ENCODE peak calls at places on chromosomes 3 and 15, in ten cellular contexts. L is astrocyte, V is colonic mucosa, Q is breast epithelium, Y is fibroblast of lung, X is left ventricle myocardium inferior, T is mucosa of descending colon, E is thoracic aorta, W is IMR-90, U is Caco-2. D is an unnamed sample. For H3K4me1 and H3K9me3, the result is how much of the 10 kb centered on the place peaks cover.

GRCh38 chr15:31489281-31489680 is 162.6 kb downstream of the KLF13 start:
- DNase-seq in Y (no peak), Q (no peak), W (no peak), X (no peak), L (no peak), T (no peak), U (no peak), V (no peak), E (no peak), D (no peak)

GRCh38 chr3:152391671-152392070 is 122.9 kb downstream of the MBNL1 start:
- DNase-seq in L (no peak), U (no peak), Y (no peak), V (no peak), E (no peak), W (no peak), Q (no peak), X (no peak), T (no peak), D (no peak)

GRCh38 chr15:35624881-35625280 is 78.9 kb upstream of the DPH6 start:
- DNase-seq in W (peak), E (peak), Y (peak), T (no peak), V (peak), U (peak), X (no peak), Q (no peak), L (peak), D (no peak)

GRCh38 chr15:86650084-86650483 is 570.4 kb downstream of the AGBL1 start:
- DNase-seq in Q (no peak), Y (peak), T (no peak), L (no peak), W (no peak), U (no peak), E (no peak), X (no peak), V (no peak), D (no peak)

GRCh38 chr3:101879102-101879501 is 29.8 kb downstream of the NFKBIZ start:
- DNase-seq in W (no peak), Y (no peak), E (no peak), X (no peak), U (no peak), L (no peak), V (peak), Q (no peak), T (no peak), D (no peak)

GRCh38 chr3:196991581-196992460 is 23.2 kb upstream of the PIGZ start:
- DNase-seq in W (no peak), T (peak), Y (no peak), E (no peak), X (peak), L (no peak), V (no peak), U (no peak), Q (no peak), D (no peak)

GRCh38 chr3:141366285-141367037 is 1.8 kb upstream of the ZBTB38 start:
- DNase-seq in Y (peak), Q (peak), V (peak), E (no peak), T (peak), U (no peak), X (peak), W (peak), L (peak), D (no peak)

GRCh38 chr3:129259612-129260477 is 10.4 kb downstream of the COPG1 start:
- DNase-seq in E (no peak), V (peak), X (no peak), Y (no peak), L (no peak), U (no peak), Q (no peak), W (no peak), T (peak), D (no peak)

GRCh38 chr3:12147263-12147780 is 11.4 kb downstream of the TIMP4 start:
- DNase-seq in Q (no peak), E (no peak), Y (no peak), W (no peak), V (no peak), L (no peak), T (no peak), U (no peak), X (no peak), D (no peak)

DNA sequence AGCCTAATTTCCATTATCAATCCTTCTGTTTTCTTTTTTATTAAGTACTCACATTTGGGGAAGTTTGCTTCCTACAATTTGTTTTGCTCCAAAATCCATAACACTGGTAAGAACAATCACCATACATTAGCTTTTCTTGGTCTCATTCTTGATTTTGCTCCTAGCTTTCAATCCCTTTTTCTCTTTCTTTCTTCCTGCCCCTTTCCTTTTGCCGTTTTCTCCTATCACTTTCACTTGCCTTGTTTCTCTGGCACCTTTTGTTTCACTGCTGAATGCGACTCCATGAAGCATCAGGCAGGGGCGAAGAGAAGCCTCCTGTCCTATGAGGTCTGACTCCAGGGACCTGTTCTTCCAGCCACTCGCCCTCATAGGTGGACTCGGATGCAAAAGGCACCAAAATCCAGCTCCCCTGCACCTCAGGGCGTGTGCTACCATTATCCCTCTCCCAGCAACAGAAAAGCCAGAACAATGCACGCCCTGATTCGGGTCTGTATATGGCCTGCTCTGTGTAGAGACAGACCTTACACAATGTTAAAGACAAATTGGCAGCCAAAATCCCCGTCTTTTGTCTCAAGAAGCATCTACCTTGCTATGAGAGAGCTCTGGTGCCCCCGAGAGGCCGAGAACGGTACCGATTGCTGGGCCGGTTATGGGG is 462.0 kb upstream of the PPP2R3A start:
- DNase-seq in T (peak), V (peak), U (peak), L (peak), Q (peak), E (no peak), X (peak), Y (peak), W (peak), D (no peak)
- TF ChIP-seq CTCF in T (no peak), V (no peak), U (peak), L (peak), Q (peak), E (peak), X (peak), Y (peak), W (peak), D (peak)

DNA sequence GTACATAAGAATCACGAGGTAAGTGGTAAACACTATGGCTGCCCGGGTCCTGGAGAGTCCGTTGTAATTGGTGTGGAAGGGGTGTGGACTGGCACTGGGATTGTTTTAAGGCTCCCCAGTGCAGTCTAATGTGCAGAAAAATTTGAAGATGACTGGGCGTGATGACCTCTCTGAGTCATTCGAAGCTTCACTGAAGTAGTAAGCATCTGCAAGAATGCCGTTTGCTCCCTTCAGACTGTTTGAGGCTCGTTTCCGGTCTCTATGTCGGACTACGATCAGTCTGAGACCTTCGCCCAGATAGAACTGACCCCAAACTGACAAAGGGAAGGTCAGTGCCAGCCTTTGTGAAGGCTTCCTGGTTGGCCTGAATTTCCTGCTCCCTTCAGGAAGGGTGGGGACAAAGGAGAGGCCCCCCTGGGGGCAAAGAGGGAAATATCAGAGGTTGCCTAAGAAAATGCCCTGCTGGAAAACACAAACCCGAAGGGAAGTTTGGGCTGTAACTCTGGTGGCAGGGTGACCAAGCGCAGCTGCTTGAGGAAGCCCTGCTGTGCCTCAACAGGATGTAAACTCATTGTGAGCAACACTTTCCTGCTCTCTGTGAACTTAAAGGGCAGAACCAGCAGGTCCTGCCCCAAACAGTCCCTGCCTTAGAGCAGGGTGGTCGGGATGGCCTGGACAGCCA is 34.6 kb downstream of the BTD start:
- DNase-seq in Q (no peak), L (peak), W (peak), V (no peak), E (no peak), Y (peak), T (no peak), X (no peak), U (no peak), D (no peak)
- H3K4me1 ChIP-seq in Q (under half), L (half or more), W (under half), V (under half), E (under half), Y (under half), T (under half), X (under half), U (under half), D (under half)

DNA sequence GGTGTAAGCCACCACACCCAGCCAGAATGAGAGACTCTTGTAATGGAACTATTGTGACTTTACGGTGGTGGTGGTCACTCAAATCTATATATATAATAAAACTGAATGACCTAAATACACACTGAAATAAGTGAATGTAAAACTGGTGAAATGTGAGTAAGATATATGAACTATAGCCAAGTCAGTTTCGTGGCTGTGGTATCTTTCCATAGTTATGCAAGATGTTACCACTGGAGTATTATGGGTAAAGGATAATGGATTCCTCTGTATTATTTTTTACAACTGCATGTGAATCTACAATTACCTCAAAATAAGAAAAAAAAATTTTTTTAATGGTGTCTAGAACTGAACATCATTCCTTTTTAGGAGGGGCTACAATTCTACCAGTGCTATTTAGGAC is 21.9 kb downstream of the PIK3CB start:
- DNase-seq in T (no peak), E (no peak), X (no peak), L (no peak), Q (no peak), U (no peak), W (peak), Y (peak), V (no peak), D (no peak)
- H3K9me3 ChIP-seq in T (under half), E (under half), X (under half), L (under half), Q (under half), U (under half), W (under half), Y (under half), V (under half), D (under half)

GRCh38 chr3:179666030-179666429 is 13.2 kb downstream of the USP13 start:
- DNase-seq in U (no peak), V (no peak), Y (no peak), W (no peak), L (no peak), Q (no peak), X (no peak), T (no peak), E (no peak), D (no peak)

GRCh38 chr3:179670311-179670710 is 17.5 kb downstream of the USP13 start:
- DNase-seq in Q (no peak), L (no peak), E (no peak), X (no peak), U (no peak), V (no peak), Y (no peak), T (no peak), W (no peak), D (no peak)

GRCh38 chr3:179668429-179668828 is 15.6 kb downstream of the USP13 start:
- DNase-seq in V (no peak), T (no peak), X (no peak), E (no peak), W (no peak), Q (no peak), L (no peak), Y (no peak), U (no peak), D (no peak)

GRCh38 chr3:179663093-179663492 is 10.3 kb downstream of the USP13 start:
- DNase-seq in U (no peak), L (no peak), W (no peak), X (no peak), V (no peak), T (no peak), Y (no peak), Q (no peak), E (no peak), D (no peak)

DNA sequence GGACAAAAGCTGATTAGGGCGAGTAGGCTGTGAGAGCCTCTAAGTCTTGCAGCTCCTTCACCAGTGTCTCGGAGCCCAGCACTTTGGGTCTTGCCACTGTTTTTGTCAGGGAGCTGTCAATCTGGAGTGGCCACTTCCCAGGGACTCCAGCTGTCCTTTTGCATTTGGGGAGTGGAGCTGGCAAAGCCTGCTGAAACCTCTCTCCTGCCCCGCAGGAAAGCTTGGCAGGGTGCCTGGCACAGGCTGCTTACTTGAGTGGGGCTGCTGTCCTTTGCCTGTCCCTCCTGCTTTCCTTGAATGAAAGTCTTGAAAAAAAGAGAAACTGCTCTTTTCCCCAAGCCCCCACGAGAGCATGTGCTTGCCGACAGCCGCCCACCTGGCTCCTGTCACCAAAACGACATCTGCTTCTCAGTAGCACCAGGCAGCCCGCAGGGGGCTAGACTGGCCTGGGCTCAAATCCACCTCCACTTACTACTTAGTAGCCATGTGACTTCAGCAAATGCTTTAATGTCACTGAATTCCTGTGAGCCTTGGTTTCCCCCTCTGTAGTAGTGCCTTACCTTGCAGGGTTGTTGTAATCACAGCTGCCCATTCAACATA is 13.7 kb downstream of the USP13 start:
- DNase-seq in X (peak), L (peak), E (no peak), Q (peak), T (no peak), V (no peak), U (no peak), W (no peak), Y (peak), D (no peak)
- TF ChIP-seq CTCF in X (no peak), L (no peak), E (no peak), Q (no peak), T (no peak), V (no peak), U (no peak), W (no peak), Y (no peak), D (no peak)

GRCh38 chr15:38665586-38665985 is 101.0 kb upstream of the RASGRP1 start:
- DNase-seq in Q (no peak), T (no peak), V (no peak), E (no peak), W (no peak), U (no peak), L (no peak), X (no peak), Y (no peak), D (no peak)

GRCh38 chr15:38666865-38667264 is 102.3 kb upstream of the RASGRP1 start:
- DNase-seq in L (no peak), X (no peak), W (no peak), Q (no peak), V (no peak), T (no peak), U (no peak), Y (no peak), E (no peak), D (no peak)

GRCh38 chr15:38669160-38669505 is 104.5 kb upstream of the RASGRP1 start:
- DNase-seq in U (no peak), X (no peak), Q (no peak), V (no peak), Y (no peak), E (no peak), W (no peak), T (no peak), L (no peak), D (no peak)

GRCh38 chr15:38668433-38669159 is 104.0 kb upstream of the RASGRP1 start:
- DNase-seq in U (no peak), W (no peak), T (no peak), L (no peak), X (no peak), Q (peak), E (no peak), Y (no peak), V (no peak), D (no peak)

GRCh38 chr15:38667875-38668274 is 103.3 kb upstream of the RASGRP1 start:
- DNase-seq in Y (no peak), T (no peak), X (no peak), L (no peak), E (no peak), W (no peak), U (no peak), V (no peak), Q (no peak), D (no peak)
- H3K4me1 ChIP-seq in Y (under half), T (under half), X (under half), L (under half), E (under half), W (under half), U (under half), V (under half), Q (under half), D (under half)

GRCh38 chr3:380801-381200 is 184.2 kb downstream of the CHL1 start:
- DNase-seq in U (no peak), X (no peak), Q (no peak), E (no peak), L (no peak), T (no peak), Y (no peak), V (no peak), W (no peak), D (no peak)

GRCh38 chr3:385151-385550 is 188.6 kb downstream of the CHL1 start:
- DNase-seq in T (no peak), L (no peak), X (no peak), Y (peak), W (peak), E (no peak), V (no peak), U (no peak), Q (no peak), D (no peak)
- H3K9me3 ChIP-seq in T (under half), L (under half), X (under half), Y (under half), W (under half), E (under half), V (under half), U (under half), Q (under half), D (under half)

GRCh38 chr15:90870354-90871096 is 2.1 kb downstream of the FURIN start:
- DNase-seq in Q (no peak), X (no peak), T (peak), U (no peak), L (peak), E (no peak), V (peak), Y (peak), W (no peak), D (no peak)
- TF ChIP-seq CTCF in Q (no peak), X (no peak), T (no peak), U (no peak), L (no peak), E (no peak), V (no peak), Y (no peak), W (no peak), D (no peak)

DNA sequence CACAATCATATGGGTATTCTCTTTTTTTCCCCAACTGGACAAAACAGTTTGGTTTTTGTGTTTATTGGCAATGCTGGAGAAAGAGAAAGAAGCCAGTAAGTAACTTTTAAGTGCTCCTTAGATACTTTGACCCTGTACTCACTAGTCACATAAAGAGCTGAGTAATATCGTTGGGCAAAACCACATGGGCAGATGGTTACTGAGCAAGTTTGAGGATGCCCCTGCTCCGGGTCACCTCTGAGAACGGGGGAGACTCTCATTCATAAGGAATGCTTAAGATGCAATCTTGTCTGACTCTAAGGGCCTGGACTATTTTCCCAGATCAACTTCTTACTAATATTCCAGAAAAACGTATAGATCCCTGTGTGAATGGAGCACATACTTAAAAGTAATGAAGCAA is 106.4 kb upstream of the SLC2A2 start:
- DNase-seq in Q (no peak), U (no peak), Y (peak), V (no peak), T (no peak), W (peak), X (no peak), E (no peak), L (peak), D (no peak)
- H3K4me1 ChIP-seq in Q (under half), U (under half), Y (under half), V (under half), T (under half), W (under half), X (under half), E (under half), L (under half), D (under half)

GRCh38 chr15:101180620-101181307 is 71.1 kb downstream of the CHSY1 start:
- DNase-seq in W (no peak), T (no peak), V (peak), X (no peak), L (no peak), E (no peak), Y (no peak), Q (no peak), U (no peak), D (no peak)
- H3K9me3 ChIP-seq in W (under half), T (under half), V (under half), X (under half), L (under half), E (under half), Y (under half), Q (under half), U (under half), D (under half)

D was measured in esophagus squamous epithelium.